ENCODE peak calls at places on chromosomes 4 and X, in six cellular contexts. V, M, U, F, H and O are unnamed samples.

GRCh38 chr4:113300384-113301011 is 251.0 kb downstream of the ANK2 start:
- DNase-seq in V (no peak), M (no peak), U (no peak), F (peak; percentile 49), H (peak; percentile 4), O (no peak)

GRCh38 chr4:41882622-41883347 is 52.4 kb upstream of the TMEM33 start:
- DNase-seq in V (no peak), M (peak; percentile 67), U (peak; percentile 54), F (no peak), H (no peak), O (no peak)

GRCh38 chr4:40963912-40964478 is 214.2 kb downstream of the NSUN7 start:
- DNase-seq in V (no peak), M (no peak), U (no peak), F (no peak), H (no peak), O (no peak)

GRCh38 chr4:53023640-53024299 is 161.7 kb downstream of the RASL11B start:
- DNase-seq in V (no peak), M (no peak), U (no peak), F (no peak), H (no peak), O (no peak)

GRCh38 chr4:148487181-148487580 is 45.0 kb upstream of the NR3C2 start:
- DNase-seq in V (no peak), M (no peak), U (no peak), F (no peak), H (no peak), O (no peak)

GRCh38 chrX:46298821-46299220 is 246.4 kb downstream of the ZNF674 start:
- DNase-seq in V (no peak), M (no peak), U (no peak), F (no peak), H (no peak), O (no peak)

GRCh38 chr4:56907009-56907408 is 691 bp upstream of the REST start:
- DNase-seq in V (no peak), M (peak; percentile 55), U (peak; percentile 11), F (no peak), H (no peak), O (no peak)

GRCh38 chrX:41553688-41554087 is 106.5 kb downstream of the NYX start:
- DNase-seq in V (no peak), M (no peak), U (no peak), F (no peak), H (no peak), O (no peak)

GRCh38 chr4:38488891-38489861 is 174.8 kb upstream of the KLF3 start:
- DNase-seq in V (no peak), M (peak; percentile 52), U (no peak), F (no peak), H (no peak), O (no peak)

GRCh38 chrX:49137492-49137891 is 14.0 kb upstream of the GPKOW start:
- DNase-seq in V (no peak), M (no peak), U (no peak), F (no peak), H (peak; percentile 70), O (no peak)

GRCh38 chr4:15930314-15930713 is 8.2 kb downstream of the FGFBP1 start:
- DNase-seq in V (no peak), M (no peak), U (no peak), F (no peak), H (no peak), O (no peak)

GRCh38 chr4:85724801-85725548 is 250.0 kb downstream of the ARHGAP24 start:
- DNase-seq in V (no peak), M (no peak), U (no peak), F (no peak), H (no peak), O (no peak)

GRCh38 chr4:150694438-150694837 is 112.5 kb downstream of the MAB21L2 start:
- DNase-seq in V (no peak), M (no peak), U (no peak), F (no peak), H (no peak), O (no peak)

GRCh38 chr4:8478801-8479744 is 38.5 kb downstream of the TRMT44 start:
- DNase-seq in V (no peak), M (no peak), U (peak; percentile 64), F (no peak), H (no peak), O (no peak)

GRCh38 chr4:87555751-87556619 is 26.8 kb upstream of the SPARCL1 start:
- DNase-seq in V (no peak), M (no peak), U (no peak), F (no peak), H (no peak), O (no peak)

GRCh38 chr4:126778348-126778747 is 854.4 kb upstream of the INTU start:
- DNase-seq in V (no peak), M (no peak), U (peak; percentile 64), F (peak; percentile 10), H (no peak), O (no peak)

GRCh38 chrX:69109706-69110635 is 55.3 kb downstream of the PJA1 start:
- DNase-seq in V (no peak), M (no peak), U (peak; percentile 45), F (peak; percentile 28), H (no peak), O (peak; percentile 52)

GRCh38 chr4:2933566-2934076 is 29.6 kb downstream of the NOP14 start:
- DNase-seq in V (no peak), M (peak; percentile 65), U (no peak), F (no peak), H (no peak), O (no peak)

GRCh38 chrX:10986616-10987015 is 124.5 kb upstream of the HCCS start:
- DNase-seq in V (no peak), M (no peak), U (no peak), F (no peak), H (no peak), O (no peak)

GRCh38 chr4:149441338-149441737 is 374.3 kb downstream of the IQCM start:
- DNase-seq in V (no peak), M (no peak), U (no peak), F (no peak), H (no peak), O (no peak)

GRCh38 chr4:40825014-40825838 is 75.5 kb downstream of the NSUN7 start:
- DNase-seq in V (no peak), M (no peak), U (no peak), F (no peak), H (no peak), O (no peak)

GRCh38 chr4:13966241-13967195 is 339.0 kb upstream of the BOD1L1 start:
- DNase-seq in V (no peak), M (no peak), U (no peak), F (no peak), H (no peak), O (no peak)

GRCh38 chrX:38859602-38860001 is 58.3 kb downstream of the MID1IP1 start:
- DNase-seq in V (no peak), M (no peak), U (no peak), F (no peak), H (no peak), O (no peak)

GRCh38 chrX:45619290-45619689 is 418.6 kb upstream of the DIPK2B start:
- DNase-seq in V (no peak), M (no peak), U (no peak), F (no peak), H (no peak), O (no peak)

GRCh38 chr4:35525192-35525978 is 718.9 kb downstream of the ARAP2 start:
- DNase-seq in V (no peak), M (peak; percentile 46), U (no peak), F (no peak), H (no peak), O (no peak)

GRCh38 chrX:20204354-20204753 is 62.4 kb downstream of the RPS6KA3 start:
- DNase-seq in V (no peak), M (no peak), U (no peak), F (no peak), H (no peak), O (no peak)

GRCh38 chr4:176387571-176387970 is 67.8 kb downstream of the SPCS3 start:
- DNase-seq in V (no peak), M (no peak), U (no peak), F (no peak), H (no peak), O (no peak)

GRCh38 chr4:71230613-71231012 is 108.2 kb upstream of the SLC4A4 start:
- DNase-seq in V (no peak), M (no peak), U (no peak), F (no peak), H (no peak), O (no peak)

GRCh38 chr4:101969965-101970364 is 179.4 kb downstream of the BANK1 start:
- DNase-seq in V (no peak), M (no peak), U (no peak), F (no peak), H (no peak), O (no peak)
- TF ChIP-seq ZNF274 in V (no peak), M (no peak), U (no peak), F (no peak), H (no peak), O (no peak)

GRCh38 chr4:55173580-55173979 is 48.2 kb upstream of the KDR start:
- DNase-seq in V (no peak), M (no peak), U (no peak), F (no peak), H (no peak), O (no peak)
- TF ChIP-seq ZNF274 in V (no peak), M (no peak), U (no peak), F (no peak), H (no peak), O (no peak)

DNA sequence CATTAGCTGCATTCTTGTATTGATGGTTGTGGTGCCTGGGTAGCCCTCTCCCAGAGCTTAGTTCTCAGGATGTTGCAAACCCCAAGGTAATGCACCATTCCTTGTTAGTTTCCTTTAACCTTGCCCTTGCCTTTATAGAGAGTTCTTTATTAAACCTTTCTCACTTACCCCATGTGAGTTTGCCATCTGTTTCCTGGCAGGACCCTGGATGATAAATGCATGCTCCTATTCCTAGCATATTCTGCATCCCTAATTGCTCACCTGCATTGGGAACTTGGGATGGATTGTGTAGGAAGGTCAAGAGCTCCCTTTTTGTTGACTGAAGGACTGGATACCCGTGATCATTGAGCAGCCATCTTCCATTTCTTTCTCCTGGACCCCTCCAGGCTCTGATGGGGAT is 59.9 kb upstream of the AP1S2 start:
- DNase-seq in V (no peak), M (no peak), U (no peak), F (no peak), H (no peak), O (no peak)
- TF ChIP-seq ZNF274 in V (no peak), M (no peak), U (no peak), F (no peak), H (no peak), O (no peak)

DNA sequence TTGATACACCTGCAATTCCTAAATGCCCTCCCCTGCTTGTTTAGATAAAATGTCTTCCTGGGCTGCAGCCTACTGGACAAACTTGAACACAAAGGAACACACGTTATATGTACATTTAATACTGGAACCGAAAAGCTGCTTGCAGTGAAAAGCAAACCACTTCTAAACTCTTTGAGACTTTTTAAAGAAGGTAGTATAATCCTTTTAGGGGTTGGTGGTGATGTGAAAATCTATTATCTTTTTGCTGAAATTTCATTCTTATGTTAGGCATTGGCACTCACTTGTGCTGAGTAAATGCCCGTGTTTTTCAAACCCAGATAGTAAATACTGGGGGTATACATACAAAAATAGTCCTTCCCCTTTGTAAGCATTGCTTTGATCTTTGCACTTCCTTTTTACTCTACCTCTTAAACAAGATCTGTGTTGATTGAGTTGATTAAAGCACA is 2.2 kb downstream of the NFKB1 start:
- DNase-seq in V (no peak), M (no peak), U (peak; percentile 33), F (no peak), H (peak; percentile 24), O (no peak)
- TF ChIP-seq ZNF274 in V (no peak), M (no peak), U (no peak), F (no peak), H (no peak), O (no peak)

GRCh38 chr4:26858035-26858918 is 2.4 kb upstream of the STIM2 start:
- DNase-seq in V (no peak), M (no peak), U (peak; percentile 32), F (no peak), H (no peak), O (no peak)
- TF ChIP-seq ZNF274 in V (no peak), M (no peak), U (no peak), F (no peak), H (no peak), O (no peak)